ENCODE peak calls at places on chromosome 6, in four cellular contexts. R is astrocyte of the cerebellum; S is psoas muscle; E is stimulated activated CD4-positive, alpha-beta T cell treated with anti-CD3 and anti-CD28 coated beads, Interleukin-15, amount 100 ng/mL, for 24 hours. B is an unnamed sample.

GRCh38 chr6:2916354-2916925 is 13.3 kb upstream of the SERPINB9 start:
- DNase-seq in R (no peak), S (no peak), E (no peak), B (no peak)

GRCh38 chr6:110746680-110747079 is 68.6 kb downstream of the CDK19 start:
- DNase-seq in R (no peak), S (no peak), E (no peak), B (no peak)

GRCh38 chr6:3690506-3690905 is 61.0 kb downstream of the PXDC1 start:
- DNase-seq in R (no peak), S (no peak), E (no peak), B (no peak)

GRCh38 chr6:157822221-157823000 is 635 bp upstream of the SNX9 start:
- DNase-seq in R (no peak), S (peak), E (no peak), B (peak)

GRCh38 chr6:31907158-31907813 is 5.4 kb upstream of the ZBTB12 start:
- DNase-seq in R (peak), S (no peak), E (no peak), B (no peak)

GRCh38 chr6:15907914-15908518 is 220.9 kb upstream of the MYLIP start:
- DNase-seq in R (no peak), S (no peak), E (no peak), B (no peak)

GRCh38 chr6:132219901-132220300 is 181.4 kb downstream of the MOXD1 start:
- DNase-seq in R (no peak), S (no peak), E (no peak), B (no peak)

GRCh38 chr6:112298816-112299281 is 44.5 kb upstream of the LAMA4 start:
- DNase-seq in R (peak), S (no peak), E (no peak), B (no peak)

GRCh38 chr6:144307880-144308279 is 22.7 kb downstream of the UTRN start:
- DNase-seq in R (no peak), S (no peak), E (no peak), B (no peak)

GRCh38 chr6:42402184-42402583 is 49.5 kb downstream of the TRERF1 start:
- DNase-seq in R (no peak), S (no peak), E (peak), B (peak)

GRCh38 chr6:165834613-165835259 is 171.7 kb upstream of the PDE10A start:
- DNase-seq in R (peak), S (no peak), E (no peak), B (no peak)

GRCh38 chr6:94045473-94045872 is 626.1 kb upstream of the EPHA7 start:
- DNase-seq in R (no peak), S (no peak), E (no peak), B (no peak)

GRCh38 chr6:163985710-163986109 is 571.2 kb downstream of the QKI start:
- DNase-seq in R (no peak), S (no peak), E (no peak), B (no peak)

GRCh38 chr6:75402296-75402695 is 91.3 kb downstream of the FILIP1 start:
- DNase-seq in R (peak), S (peak), E (no peak), B (no peak)

GRCh38 chr6:43644940-43645612 is at the start of gene RSPH9:
- DNase-seq in R (no peak), S (peak), E (peak), B (peak)

GRCh38 chr6:116139917-116140316 is 14.0 kb upstream of the COL10A1 start:
- DNase-seq in R (no peak), S (no peak), E (no peak), B (no peak)

GRCh38 chr6:34810936-34811632 is 19.2 kb downstream of the BLTP3A start:
- DNase-seq in R (no peak), S (no peak), E (peak), B (peak)

GRCh38 chr6:123635567-123635966 is 1.2 kb downstream of the TRDN start:
- DNase-seq in R (no peak), S (no peak), E (no peak), B (no peak)

GRCh38 chr6:112321882-112322508 is 25.1 kb upstream of the RFPL4B start:
- DNase-seq in R (no peak), S (no peak), E (no peak), B (no peak)

GRCh38 chr6:170221753-170222400 is 69.0 kb downstream of the DLL1 start:
- DNase-seq in R (no peak), S (no peak), E (no peak), B (no peak)

GRCh38 chr6:159077123-159077522 is 32.3 kb upstream of the TAGAP start:
- DNase-seq in R (no peak), S (no peak), E (peak), B (peak)

GRCh38 chr6:38489951-38490350 is 149.8 kb downstream of the BTBD9 start:
- DNase-seq in R (peak), S (no peak), E (no peak), B (no peak)

GRCh38 chr6:30885999-30886896 is 1.9 kb downstream of the DDR1 start:
- DNase-seq in R (no peak), S (peak), E (peak), B (peak)

GRCh38 chr6:118263929-118264486 is 284.1 kb upstream of the PLN start:
- DNase-seq in R (peak), S (no peak), E (no peak), B (no peak)